ENCODE peak calls at places on chromosomes 5 and 9, in six cellular contexts. One of them, this sample, is unnamed. For H3K27me3 and H3K4me1, the result is how much of the 10 kb centered on the place peaks cover.

GRCh38 chr9:752681-753200 is 88.8 kb upstream of the DMRT1 start:
- DNase-seq in stomach: no peak
- DNase-seq in thoracic aorta: no peak
- DNase-seq in aorta: no peak
- DNase-seq in esophagus muscularis mucosa: no peak
- DNase-seq in sigmoid colon: peak
- DNase-seq in this sample: no peak

GRCh38 chr9:110284211-110284849 is 28.0 kb upstream of the TXN start:
- DNase-seq in sigmoid colon: no peak
- DNase-seq in aorta: no peak
- DNase-seq in stomach: no peak
- DNase-seq in esophagus muscularis mucosa: no peak
- DNase-seq in thoracic aorta: no peak
- DNase-seq in this sample: no peak

GRCh38 chr5:14726066-14726838 is 61.7 kb downstream of the OTULIN start:
- DNase-seq in thoracic aorta: no peak
- DNase-seq in sigmoid colon: no peak
- DNase-seq in esophagus muscularis mucosa: no peak
- DNase-seq in stomach: no peak
- DNase-seq in aorta: no peak
- DNase-seq in this sample: no peak

GRCh38 chr5:72936893-72937292 is 18.9 kb upstream of the FCHO2 start:
- DNase-seq in sigmoid colon: no peak
- DNase-seq in esophagus muscularis mucosa: no peak
- DNase-seq in aorta: no peak
- DNase-seq in stomach: no peak
- DNase-seq in thoracic aorta: no peak
- DNase-seq in this sample: no peak

GRCh38 chr5:4480528-4481404 is 659.4 kb upstream of the ADAMTS16 start:
- DNase-seq in thoracic aorta: no peak
- DNase-seq in esophagus muscularis mucosa: no peak
- DNase-seq in stomach: no peak
- DNase-seq in aorta: no peak
- DNase-seq in sigmoid colon: no peak
- DNase-seq in this sample: no peak

GRCh38 chr5:95846554-95847260 is 24.2 kb upstream of the GLRX start:
- DNase-seq in sigmoid colon: peak
- DNase-seq in aorta: peak
- DNase-seq in esophagus muscularis mucosa: no peak
- DNase-seq in stomach: peak
- DNase-seq in thoracic aorta: no peak
- DNase-seq in this sample: peak

GRCh38 chr9:127963359-127964064 is 17.3 kb downstream of the EEIG1 start:
- DNase-seq in stomach: no peak
- DNase-seq in thoracic aorta: no peak
- DNase-seq in aorta: no peak
- DNase-seq in sigmoid colon: peak
- DNase-seq in esophagus muscularis mucosa: no peak
- DNase-seq in this sample: peak

GRCh38 chr5:891117-891836 is 1.3 kb downstream of the BRD9 start:
- DNase-seq in sigmoid colon: peak
- DNase-seq in thoracic aorta: no peak
- DNase-seq in stomach: no peak
- DNase-seq in esophagus muscularis mucosa: no peak
- DNase-seq in aorta: no peak
- DNase-seq in this sample: no peak

GRCh38 chr5:73892806-73893205 is 266.8 kb downstream of the ARHGEF28 start:
- DNase-seq in sigmoid colon: no peak
- DNase-seq in thoracic aorta: no peak
- DNase-seq in aorta: no peak
- DNase-seq in stomach: no peak
- DNase-seq in esophagus muscularis mucosa: no peak
- DNase-seq in this sample: no peak

GRCh38 chr5:30832519-30832918 is 361.0 kb upstream of the CDH6 start:
- DNase-seq in esophagus muscularis mucosa: no peak
- DNase-seq in stomach: no peak
- DNase-seq in thoracic aorta: no peak
- DNase-seq in aorta: no peak
- DNase-seq in sigmoid colon: no peak
- DNase-seq in this sample: no peak

GRCh38 chr5:65928860-65929259 is 2.5 kb downstream of the ERBIN start:
- DNase-seq in stomach: no peak
- DNase-seq in sigmoid colon: no peak
- DNase-seq in thoracic aorta: no peak
- DNase-seq in esophagus muscularis mucosa: no peak
- DNase-seq in aorta: no peak
- DNase-seq in this sample: no peak

GRCh38 chr9:121861501-121862180 is 210.2 kb downstream of the DAB2IP start:
- DNase-seq in sigmoid colon: no peak
- DNase-seq in thoracic aorta: no peak
- DNase-seq in stomach: peak
- DNase-seq in esophagus muscularis mucosa: no peak
- DNase-seq in aorta: no peak
- DNase-seq in this sample: peak

GRCh38 chr9:74277532-74277931 is 219.6 kb upstream of the RORB start:
- DNase-seq in sigmoid colon: no peak
- DNase-seq in aorta: no peak
- DNase-seq in thoracic aorta: no peak
- DNase-seq in esophagus muscularis mucosa: no peak
- DNase-seq in stomach: no peak
- DNase-seq in this sample: no peak

GRCh38 chr5:181050016-181050415 is 9.9 kb downstream of the BTNL9 start:
- DNase-seq in stomach: no peak
- DNase-seq in sigmoid colon: no peak
- DNase-seq in esophagus muscularis mucosa: peak
- DNase-seq in thoracic aorta: no peak
- DNase-seq in aorta: no peak
- DNase-seq in this sample: no peak

GRCh38 chr5:123036391-123037103 is at the start of gene PPIC:
- DNase-seq in thoracic aorta: peak
- DNase-seq in sigmoid colon: peak
- DNase-seq in aorta: peak
- DNase-seq in stomach: peak
- DNase-seq in esophagus muscularis mucosa: peak
- DNase-seq in this sample: peak

GRCh38 chr5:138506370-138507113 is 36.5 kb downstream of the ETF1 start:
- DNase-seq in stomach: no peak
- DNase-seq in aorta: no peak
- DNase-seq in thoracic aorta: no peak
- DNase-seq in esophagus muscularis mucosa: no peak
- DNase-seq in sigmoid colon: no peak
- DNase-seq in this sample: peak

GRCh38 chr5:141617128-141617527 is 1.7 kb downstream of the DIAPH1 start:
- DNase-seq in stomach: no peak
- DNase-seq in sigmoid colon: no peak
- DNase-seq in thoracic aorta: no peak
- DNase-seq in aorta: no peak
- DNase-seq in esophagus muscularis mucosa: no peak
- DNase-seq in this sample: no peak

GRCh38 chr5:115179068-115179958 is 9.6 kb upstream of the TRIM36 start:
- DNase-seq in sigmoid colon: no peak
- DNase-seq in esophagus muscularis mucosa: no peak
- DNase-seq in aorta: no peak
- DNase-seq in stomach: no peak
- DNase-seq in thoracic aorta: no peak
- DNase-seq in this sample: peak

GRCh38 chr9:71826289-71826688 is 58.0 kb upstream of the CEMIP2 start:
- DNase-seq in stomach: no peak
- DNase-seq in aorta: no peak
- DNase-seq in thoracic aorta: no peak
- DNase-seq in sigmoid colon: no peak
- DNase-seq in esophagus muscularis mucosa: no peak
- DNase-seq in this sample: no peak

GRCh38 chr9:38682713-38683112 is 37.2 kb downstream of the FAM240B start:
- DNase-seq in aorta: no peak
- DNase-seq in sigmoid colon: no peak
- DNase-seq in stomach: no peak
- DNase-seq in esophagus muscularis mucosa: no peak
- DNase-seq in thoracic aorta: no peak
- DNase-seq in this sample: no peak

GRCh38 chr9:91421022-91421765 is 2.4 kb downstream of the NFIL3 start:
- DNase-seq in thoracic aorta: no peak
- DNase-seq in esophagus muscularis mucosa: no peak
- DNase-seq in sigmoid colon: peak
- DNase-seq in stomach: no peak
- DNase-seq in aorta: peak
- DNase-seq in this sample: no peak

GRCh38 chr9:125258160-125258559 is 3.5 kb upstream of the GAPVD1 start:
- DNase-seq in stomach: no peak
- DNase-seq in aorta: no peak
- DNase-seq in sigmoid colon: no peak
- DNase-seq in thoracic aorta: no peak
- DNase-seq in esophagus muscularis mucosa: no peak
- DNase-seq in this sample: no peak
- H3K27me3 ChIP-seq in stomach: under half
- H3K27me3 ChIP-seq in aorta: under half
- H3K27me3 ChIP-seq in sigmoid colon: under half
- H3K27me3 ChIP-seq in thoracic aorta: under half
- H3K27me3 ChIP-seq in esophagus muscularis mucosa: under half
- H3K27me3 ChIP-seq in this sample: under half

GRCh38 chr9:130872058-130872453 is 24.6 kb downstream of the QRFP start:
- DNase-seq in sigmoid colon: no peak
- DNase-seq in esophagus muscularis mucosa: no peak
- DNase-seq in stomach: no peak
- DNase-seq in aorta: peak
- DNase-seq in thoracic aorta: no peak
- DNase-seq in this sample: no peak

GRCh38 chr9:130872511-130872910 is 24.1 kb downstream of the QRFP start:
- DNase-seq in aorta: peak
- DNase-seq in stomach: no peak
- DNase-seq in thoracic aorta: no peak
- DNase-seq in sigmoid colon: no peak
- DNase-seq in esophagus muscularis mucosa: no peak
- DNase-seq in this sample: no peak

GRCh38 chr9:130871395-130872057 is 25.1 kb downstream of the QRFP start:
- DNase-seq in thoracic aorta: no peak
- DNase-seq in sigmoid colon: no peak
- DNase-seq in esophagus muscularis mucosa: no peak
- DNase-seq in stomach: no peak
- DNase-seq in aorta: peak
- DNase-seq in this sample: no peak

GRCh38 chr9:130869250-130869649 is 27.4 kb downstream of the QRFP start:
- DNase-seq in esophagus muscularis mucosa: no peak
- DNase-seq in aorta: no peak
- DNase-seq in thoracic aorta: no peak
- DNase-seq in stomach: peak
- DNase-seq in sigmoid colon: no peak
- DNase-seq in this sample: peak

GRCh38 chr9:130870491-130871381 is 25.9 kb downstream of the QRFP start:
- DNase-seq in sigmoid colon: no peak
- DNase-seq in esophagus muscularis mucosa: no peak
- DNase-seq in stomach: no peak
- DNase-seq in aorta: peak
- DNase-seq in thoracic aorta: no peak
- DNase-seq in this sample: no peak
- H3K4me1 ChIP-seq in sigmoid colon: under half
- H3K4me1 ChIP-seq in esophagus muscularis mucosa: half or more
- H3K4me1 ChIP-seq in stomach: half or more
- H3K4me1 ChIP-seq in aorta: under half
- H3K4me1 ChIP-seq in thoracic aorta: half or more
- H3K4me1 ChIP-seq in this sample: under half

GRCh38 chr5:176627582-176627981 is 2.8 kb downstream of the SNCB start:
- DNase-seq in esophagus muscularis mucosa: no peak
- DNase-seq in aorta: no peak
- DNase-seq in stomach: no peak
- DNase-seq in thoracic aorta: no peak
- DNase-seq in sigmoid colon: no peak
- DNase-seq in this sample: no peak

GRCh38 chr5:176629853-176630680 is at the start of the genes EIF4E1B and SNCB:
- DNase-seq in esophagus muscularis mucosa: no peak
- DNase-seq in aorta: no peak
- DNase-seq in stomach: no peak
- DNase-seq in sigmoid colon: no peak
- DNase-seq in thoracic aorta: no peak
- DNase-seq in this sample: no peak

GRCh38 chr5:176628406-176629228 is 1.7 kb downstream of the SNCB start:
- DNase-seq in stomach: no peak
- DNase-seq in sigmoid colon: no peak
- DNase-seq in aorta: no peak
- DNase-seq in esophagus muscularis mucosa: no peak
- DNase-seq in thoracic aorta: no peak
- DNase-seq in this sample: no peak

GRCh38 chr5:176630681-176631222 is 277 bp downstream of the EIF4E1B start:
- DNase-seq in stomach: no peak
- DNase-seq in thoracic aorta: no peak
- DNase-seq in esophagus muscularis mucosa: no peak
- DNase-seq in aorta: no peak
- DNase-seq in sigmoid colon: no peak
- DNase-seq in this sample: no peak

GRCh38 chr5:176629317-176629852 is 949 bp downstream of the SNCB start:
- DNase-seq in stomach: no peak
- DNase-seq in esophagus muscularis mucosa: no peak
- DNase-seq in aorta: no peak
- DNase-seq in sigmoid colon: no peak
- DNase-seq in thoracic aorta: no peak
- DNase-seq in this sample: no peak
- H3K4me3 ChIP-seq in stomach: peak
- H3K4me3 ChIP-seq in esophagus muscularis mucosa: peak
- H3K4me3 ChIP-seq in aorta: no peak
- H3K4me3 ChIP-seq in sigmoid colon: no peak
- H3K4me3 ChIP-seq in thoracic aorta: no peak
- H3K4me3 ChIP-seq in this sample: no peak

DNA sequence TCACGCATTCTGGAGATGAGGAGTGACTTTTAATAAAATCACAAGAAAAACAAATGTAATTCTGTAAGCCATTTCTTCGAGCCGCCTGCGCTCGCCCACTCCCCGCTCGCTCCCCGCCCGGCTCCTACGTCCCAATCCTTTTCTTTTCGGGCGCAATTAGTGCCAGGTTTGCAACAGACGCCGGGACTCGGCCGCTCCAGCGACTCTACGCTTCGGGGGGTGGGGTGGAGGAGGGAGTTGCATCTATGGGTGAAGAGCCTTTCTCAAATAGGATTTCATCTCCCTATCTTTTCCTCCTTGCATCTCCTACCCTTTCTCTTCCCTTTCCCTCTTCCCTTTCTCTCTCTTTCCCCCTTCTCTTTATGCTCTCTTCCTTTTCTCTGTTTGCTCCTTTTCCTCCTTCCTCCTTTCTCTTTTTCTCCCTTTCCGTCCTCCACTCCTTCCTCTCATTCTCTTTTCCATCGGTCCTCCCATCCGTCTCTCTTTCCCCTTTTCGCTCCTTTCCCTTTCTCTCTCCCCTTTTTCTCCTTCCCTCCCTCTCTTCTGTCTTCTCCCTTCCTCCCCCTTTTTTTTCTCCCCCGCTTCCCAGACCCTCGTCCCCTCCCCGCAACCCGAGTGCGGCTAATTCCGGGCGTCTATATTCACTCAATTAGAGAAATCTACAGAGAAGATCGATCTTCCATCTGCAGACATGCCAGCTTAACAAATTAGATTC is 6.1 kb upstream of the OTP start:
- DNase-seq in thoracic aorta: no peak
- DNase-seq in aorta: no peak
- DNase-seq in sigmoid colon: no peak
- DNase-seq in stomach: no peak
- DNase-seq in esophagus muscularis mucosa: no peak
- DNase-seq in this sample: no peak
- H3K27me3 ChIP-seq in thoracic aorta: under half
- H3K27me3 ChIP-seq in aorta: under half
- H3K27me3 ChIP-seq in sigmoid colon: half or more
- H3K27me3 ChIP-seq in stomach: half or more
- H3K27me3 ChIP-seq in esophagus muscularis mucosa: half or more
- H3K27me3 ChIP-seq in this sample: half or more

This sample was measured in adrenal gland.